ENCODE peak calls at places on chromosomes 1 and 21, in five cellular contexts. D is ovary, B is H54, U is K562, W is NB4. V is an unnamed sample.

GRCh38 chr1:45608475-45609156 is 15.2 kb downstream of the CCDC17 start:
- DNase-seq in D (no peak), U (no peak), B (no peak), W (peak), V (no peak)

GRCh38 chr1:234875953-234876814 is 252.5 kb downstream of the TOMM20 start:
- DNase-seq in D (no peak), U (peak), W (peak), B (no peak), V (no peak)

GRCh38 chr1:181090653-181091126 is 2.2 kb downstream of the IER5 start:
- DNase-seq in D (no peak), U (peak), B (no peak), W (peak), V (no peak)

GRCh38 chr1:178870944-178871343 is at the start of gene ANGPTL1:
- DNase-seq in D (no peak), B (no peak), U (no peak), W (peak), V (no peak)

GRCh38 chr1:62076286-62076685 is 118.4 kb upstream of the L1TD1 start:
- DNase-seq in W (no peak), D (no peak), B (peak), U (peak), V (no peak)

GRCh38 chr1:49906365-49906764 is 117.4 kb downstream of the AGBL4 start:
- DNase-seq in D (no peak), B (no peak), U (no peak), W (no peak), V (no peak)

GRCh38 chr1:156750932-156751723 is at the start of gene HDGF:
- DNase-seq in D (peak), W (peak), U (peak), B (no peak), V (no peak)

GRCh38 chr1:230749150-230749549 is 2.0 kb downstream of the CAPN9 start:
- DNase-seq in W (peak), B (no peak), U (no peak), D (no peak), V (no peak)

GRCh38 chr1:84754376-84754672 is 64.1 kb upstream of the SSX2IP start:
- DNase-seq in D (no peak), U (no peak), W (no peak), B (no peak), V (no peak)

GRCh38 chr1:75953461-75953860 is 21.3 kb upstream of the ASB17 start:
- DNase-seq in U (no peak), B (no peak), W (no peak), D (no peak), V (no peak)

GRCh38 chr1:24294757-24295371 is 24.3 kb upstream of the GRHL3 start:
- DNase-seq in U (no peak), B (peak), D (peak), W (no peak), V (peak)

GRCh38 chr1:174258148-174258550 is 98.8 kb downstream of the RABGAP1L start:
- DNase-seq in D (no peak), U (no peak), W (peak), B (no peak), V (no peak)

GRCh38 chr1:162022626-162023025 is 1.0 kb downstream of the OLFML2B start:
- DNase-seq in U (no peak), D (no peak), B (no peak), W (no peak), V (no peak)

GRCh38 chr1:204362984-204363334 is 3.2 kb upstream of the PLEKHA6 start:
- DNase-seq in B (no peak), U (no peak), W (no peak), D (no peak), V (no peak)

GRCh38 chr1:206923009-206923960 is 1.5 kb upstream of the FCMR start:
- DNase-seq in W (peak), D (no peak), B (no peak), U (no peak), V (no peak)

GRCh38 chr1:27864264-27864895 is 8.0 kb upstream of the THEMIS2 start:
- DNase-seq in D (no peak), W (peak), B (no peak), U (no peak), V (no peak)

GRCh38 chr1:234114648-234115307 is 210.3 kb downstream of the SLC35F3 start:
- DNase-seq in D (no peak), B (peak), U (peak), W (peak), V (no peak)

GRCh38 chr1:168613689-168614655 is 37.6 kb downstream of the XCL1 start:
- DNase-seq in U (no peak), D (peak), B (no peak), W (no peak), V (no peak)

GRCh38 chr1:156461781-156462647 is 38.6 kb downstream of the MEF2D start:
- DNase-seq in W (no peak), B (no peak), D (no peak), U (no peak), V (no peak)

DNA sequence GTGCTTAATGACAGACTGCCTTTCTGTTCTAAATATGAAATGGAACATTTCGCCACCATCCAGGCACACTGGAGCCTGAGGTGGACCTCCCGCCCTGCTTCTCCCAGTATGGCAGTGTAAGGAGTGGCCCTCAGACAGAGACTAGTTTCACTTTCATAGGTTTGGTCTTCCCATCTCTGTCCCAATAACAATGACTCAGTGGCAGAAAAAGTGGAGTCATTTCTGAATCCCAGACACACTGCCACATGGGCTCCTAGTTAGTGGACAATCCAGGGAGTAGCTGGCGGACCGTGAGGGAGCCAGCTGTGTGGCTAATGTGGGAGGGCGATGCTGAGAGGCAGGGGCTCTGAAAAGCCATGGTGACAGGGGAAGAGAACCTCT is 95.6 kb upstream of the TSPAN2 start:
- DNase-seq in B (peak), W (no peak), U (no peak), D (no peak), V (no peak)
- TF ChIP-seq POLR2A in B (no peak), W (no peak), U (no peak), D (no peak), V (no peak)

GRCh38 chr21:33380483-33380998 is 22.7 kb upstream of the IFNGR2 start:
- DNase-seq in U (peak), B (peak), W (peak), D (peak), V (peak)
- TF ChIP-seq POLR2A in U (no peak), B (peak), W (no peak), D (no peak), V (no peak)

GRCh38 chr1:32204943-32205361 is 519 bp upstream of the IQCC start:
- DNase-seq in D (no peak), W (no peak), U (peak), B (no peak), V (no peak)

GRCh38 chr1:32201011-32201855 is 838 bp downstream of the CCDC28B start:
- DNase-seq in W (peak), B (no peak), D (peak), U (peak), V (peak)

GRCh38 chr1:32208891-32209309 is at the start of gene DCDC2B:
- DNase-seq in W (no peak), D (no peak), B (peak), U (no peak), V (peak)

GRCh38 chr1:32208463-32208862 is 426 bp upstream of the DCDC2B start:
- DNase-seq in B (no peak), W (no peak), D (no peak), U (no peak), V (no peak)

GRCh38 chr1:32205401-32206370 is at the start of gene IQCC:
- DNase-seq in D (peak), B (peak), U (peak), W (peak), V (peak)
- TF ChIP-seq POLR2A in D (peak), B (peak), U (peak), W (peak), V (no peak)

GRCh38 chr1:203186446-203187305 is at the start of gene CHI3L1:
- DNase-seq in D (peak), U (no peak), B (no peak), W (peak), V (peak)
- TF ChIP-seq POLR2A in D (no peak), U (no peak), B (no peak), W (no peak), V (no peak)

DNA sequence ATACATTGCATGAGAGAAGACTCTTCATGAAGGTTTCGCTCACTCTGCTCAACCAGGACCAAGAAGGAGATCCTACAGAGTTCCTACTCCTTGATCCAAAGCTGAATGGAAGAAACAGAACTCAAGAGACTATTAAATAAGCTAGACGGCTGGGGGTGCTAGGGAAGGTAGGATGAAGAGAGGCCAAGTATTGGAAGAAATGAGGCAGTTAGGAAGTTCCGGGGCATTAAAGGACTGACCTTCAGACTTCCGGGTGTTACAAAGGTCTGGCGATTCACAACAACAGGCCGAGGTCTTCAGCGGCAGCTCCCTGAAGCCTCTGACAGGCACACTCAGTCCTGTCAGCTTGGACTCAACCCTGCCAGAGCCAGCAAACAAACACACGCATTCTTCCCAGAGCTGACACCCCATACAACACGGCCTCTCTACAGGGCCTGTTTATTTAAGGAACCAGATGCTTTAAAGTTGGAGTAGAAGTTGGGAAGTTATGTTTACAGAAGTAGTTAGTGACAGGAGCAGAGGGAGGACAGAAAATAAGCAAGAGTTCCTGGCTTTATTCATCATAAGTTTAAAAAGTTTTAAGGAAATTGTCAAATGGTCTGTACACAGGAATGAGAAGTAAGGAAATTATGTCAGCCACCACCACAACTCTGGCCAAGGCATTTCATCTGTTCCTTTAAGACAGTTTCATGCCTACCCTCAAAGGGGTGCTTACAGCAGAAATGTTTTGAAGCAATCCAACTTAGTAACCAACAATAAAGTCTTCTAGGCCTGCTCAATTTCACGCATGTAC is 4.7 kb downstream of the SORT1 start:
- DNase-seq in B (no peak), W (no peak), U (peak), D (no peak), V (no peak)
- TF ChIP-seq POLR2A in B (no peak), W (no peak), U (peak), D (no peak), V (no peak)

GRCh38 chr1:205630241-205630640 is 1.6 kb downstream of the ELK4 start:
- DNase-seq in D (no peak), U (no peak), B (no peak), W (no peak), V (no peak)

GRCh38 chr1:205631727-205632373 is at the start of gene ELK4:
- DNase-seq in W (peak), U (peak), D (peak), B (peak), V (peak)

GRCh38 chr1:205632374-205633169 is 761 bp upstream of the ELK4 start:
- DNase-seq in W (no peak), U (no peak), B (no peak), D (no peak), V (no peak)

GRCh38 chr1:205630651-205631009 is 1.2 kb downstream of the ELK4 start:
- DNase-seq in U (no peak), D (no peak), W (peak), B (no peak), V (no peak)

GRCh38 chr1:205631010-205631726 is 643 bp downstream of the ELK4 start:
- DNase-seq in W (peak), U (peak), B (peak), D (peak), V (peak)
- TF ChIP-seq POLR2A in W (no peak), U (peak), B (no peak), D (no peak), V (no peak)

DNA sequence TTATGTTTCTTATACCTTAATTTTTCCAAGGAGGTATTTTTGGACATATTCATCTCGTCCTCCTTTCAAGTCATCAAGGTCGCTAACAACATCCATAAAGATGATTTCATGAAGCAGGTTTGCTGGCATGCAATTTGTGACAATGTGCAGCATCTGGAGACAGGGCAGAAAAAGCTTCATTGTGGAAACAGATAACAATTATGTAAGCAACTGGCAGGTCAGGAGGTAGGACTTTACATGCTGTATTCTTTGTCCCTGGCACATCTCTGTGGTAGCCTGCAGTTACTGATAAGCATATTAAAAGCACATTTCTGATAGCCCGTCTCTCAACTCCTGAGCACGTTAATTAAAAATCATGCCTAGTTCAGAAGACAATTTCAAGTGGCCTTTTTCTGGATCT is 156.8 kb downstream of the LEPR start:
- DNase-seq in D (no peak), B (no peak), W (no peak), U (no peak), V (no peak)
- TF ChIP-seq POLR2A in D (no peak), B (no peak), W (no peak), U (no peak), V (no peak)

GRCh38 chr1:212608956-212609700 is 567 bp downstream of the ATF3 start:
- DNase-seq in D (peak), W (peak), U (peak), B (peak), V (peak)
- TF ChIP-seq POLR2A in D (no peak), W (no peak), U (no peak), B (no peak), V (no peak)

GRCh38 chr1:26696645-26697440 is 1.0 kb downstream of the ARID1A start:
- DNase-seq in U (peak), W (peak), D (peak), B (no peak), V (peak)

GRCh38 chr1:26694185-26694572 is 1.6 kb upstream of the ARID1A start:
- DNase-seq in W (no peak), D (no peak), B (no peak), U (no peak), V (no peak)

GRCh38 chr1:26694597-26695416 is 1.0 kb upstream of the ARID1A start:
- DNase-seq in W (peak), B (no peak), U (no peak), D (no peak), V (no peak)

GRCh38 chr1:26696191-26696644 is 403 bp downstream of the ARID1A start:
- DNase-seq in B (no peak), U (peak), W (no peak), D (peak), V (no peak)

GRCh38 chr1:26695417-26696190 is at the start of gene ARID1A:
- DNase-seq in U (peak), B (no peak), W (peak), D (peak), V (peak)
- TF ChIP-seq POLR2A in U (peak), B (peak), W (peak), D (peak), V (peak)

V was measured in suprapubic skin.